ENCODE peak calls at places on chromosomes 3 and 15, in five cellular contexts. G, D, Q, F and S are unnamed samples.
A peak's percentile ranks its signal among the peaks of the same experiment; 100 is the strongest.

GRCh38 chr3:47482411-47482810 is 6.7 kb upstream of the SCAP start:
- DNase-seq in G (no peak), D (no peak), Q (no peak), F (peak; percentile 61), S (no peak)

GRCh38 chr3:190481779-190482178 is 32.1 kb upstream of the TMEM207 start:
- DNase-seq in G (no peak), D (no peak), Q (no peak), F (no peak), S (no peak)

GRCh38 chr3:158702815-158703481 is 29.3 kb downstream of the RARRES1 start:
- DNase-seq in G (no peak), D (no peak), Q (no peak), F (no peak), S (no peak)

GRCh38 chr15:47194718-47195117 is 522.6 kb upstream of the SEMA6D start:
- DNase-seq in G (no peak), D (no peak), Q (no peak), F (peak; percentile 36), S (no peak)

GRCh38 chr15:64070965-64071851 is 22.4 kb downstream of the CIAO2A start:
- DNase-seq in G (no peak), D (no peak), Q (no peak), F (no peak), S (no peak)

GRCh38 chr15:74835312-74835823 is 7.6 kb downstream of the ULK3 start:
- DNase-seq in G (peak; percentile 49), D (peak; percentile 24), Q (peak; percentile 73), F (peak; percentile 92), S (no peak)

GRCh38 chr3:64871955-64872354 is 184.2 kb upstream of the ADAMTS9 start:
- DNase-seq in G (no peak), D (no peak), Q (no peak), F (no peak), S (no peak)

GRCh38 chr3:63655519-63655918 is 3.0 kb downstream of the SNTN start:
- DNase-seq in G (no peak), D (no peak), Q (no peak), F (no peak), S (no peak)

GRCh38 chr15:56763496-56763895 is 30.2 kb upstream of the ZNF280D start:
- DNase-seq in G (no peak), D (no peak), Q (no peak), F (no peak), S (no peak)

GRCh38 chr3:42535981-42536784 is 33.7 kb downstream of the VIPR1 start:
- DNase-seq in G (peak; percentile 68), D (no peak), Q (no peak), F (peak; percentile 69), S (peak; percentile 45)

GRCh38 chr3:57627976-57628375 is 30.8 kb upstream of the ARF4 start:
- DNase-seq in G (no peak), D (no peak), Q (no peak), F (no peak), S (no peak)

GRCh38 chr15:76636059-76636458 is 269.1 kb downstream of the SCAPER start:
- DNase-seq in G (no peak), D (no peak), Q (no peak), F (no peak), S (no peak)